ENCODE peak calls at places on chromosomes 3 and 15, in four cellular contexts. O is A549, S is HepG2, G is K562. N is an unnamed sample.

GRCh38 chr3:6602329-6602728 is 258.6 kb upstream of the GRM7 start:
- DNase-seq in O (no peak), G (no peak), S (no peak), N (no peak)

GRCh38 chr3:128307029-128307633 is 153.8 kb downstream of the EEFSEC start:
- DNase-seq in G (no peak), S (peak), O (no peak), N (no peak)

GRCh38 chr3:74271541-74271940 is 342.9 kb downstream of the CNTN3 start:
- DNase-seq in O (no peak), S (no peak), G (no peak), N (no peak)

GRCh38 chr15:90097475-90097874 is 4.8 kb downstream of the IDH2 start:
- DNase-seq in O (no peak), G (no peak), S (no peak), N (no peak)

GRCh38 chr3:23884481-23884880 is 32.3 kb downstream of the NKIRAS1 start:
- DNase-seq in S (no peak), O (no peak), G (peak), N (no peak)

GRCh38 chr15:73318463-73319351 is 50.1 kb downstream of the HCN4 start:
- DNase-seq in G (peak), O (no peak), S (no peak), N (peak)

GRCh38 chr3:127822836-127823589 is 698 bp upstream of the MGLL start:
- DNase-seq in S (no peak), O (no peak), G (peak), N (peak)

GRCh38 chr3:38497026-38497425 is 886 bp downstream of the EXOG start:
- DNase-seq in S (no peak), O (no peak), G (no peak), N (no peak)

GRCh38 chr3:107982165-107982564 is 108.7 kb downstream of the CD47 start:
- DNase-seq in O (no peak), G (no peak), S (no peak), N (no peak)

GRCh38 chr3:124373524-124373923 is 356.7 kb upstream of the UMPS start:
- DNase-seq in G (no peak), O (no peak), S (no peak), N (no peak)

GRCh38 chr15:65376767-65377104 is 1.1 kb downstream of the IGDCC3 start:
- DNase-seq in S (no peak), G (no peak), O (no peak), N (no peak)

GRCh38 chr3:1007890-1008289 is 84.9 kb upstream of the CNTN6 start:
- DNase-seq in G (no peak), O (no peak), S (no peak), N (no peak)

GRCh38 chr15:67101981-67102929 is 36.9 kb downstream of the SMAD3 start:
- DNase-seq in S (no peak), O (no peak), G (no peak), N (no peak)

GRCh38 chr15:76146808-76147207 is 87.0 kb downstream of the TMEM266 start:
- DNase-seq in S (no peak), O (no peak), G (no peak), N (no peak)

GRCh38 chr3:38102073-38102844 is 34.7 kb downstream of the ACAA1 start:
- DNase-seq in O (no peak), G (no peak), S (no peak), N (no peak)

GRCh38 chr15:29056839-29057450 is 171.2 kb downstream of the APBA2 start:
- DNase-seq in S (no peak), O (no peak), G (no peak), N (peak)

GRCh38 chr3:18438586-18438985 is 13.4 kb upstream of the SATB1 start:
- DNase-seq in G (no peak), S (no peak), O (no peak), N (no peak)

GRCh38 chr15:44193651-44194396 is 1.2 kb downstream of the FRMD5 start:
- DNase-seq in G (no peak), O (peak), S (no peak), N (peak)

GRCh38 chr3:7309707-7310106 is 448.8 kb downstream of the GRM7 start:
- DNase-seq in G (no peak), S (no peak), O (no peak), N (no peak)

GRCh38 chr15:75775296-75776074 is 62.8 kb upstream of the CSPG4 start:
- DNase-seq in O (no peak), S (peak), G (peak), N (peak)

GRCh38 chr3:89571298-89571697 is 463.9 kb downstream of the EPHA3 start:
- DNase-seq in G (no peak), S (no peak), O (no peak), N (no peak)

GRCh38 chr3:129348734-129349133 is 70.1 kb downstream of the HMCES start:
- DNase-seq in S (no peak), O (no peak), G (no peak), N (no peak)

GRCh38 chr3:42780892-42781700 is 8.0 kb upstream of the CCDC13 start:
- DNase-seq in O (peak), S (peak), G (peak), N (no peak)

GRCh38 chr3:43094381-43094780 is 11.5 kb downstream of the POMGNT2 start:
- DNase-seq in G (no peak), O (no peak), S (no peak), N (no peak)

GRCh38 chr15:87874896-87875661 is 381.5 kb downstream of the NTRK3 start:
- DNase-seq in S (no peak), O (no peak), G (no peak), N (peak)

GRCh38 chr3:142947799-142948575 is 15.5 kb downstream of the PAQR9 start:
- DNase-seq in O (no peak), G (no peak), S (no peak), N (no peak)

GRCh38 chr3:129013491-129013891 is 12.4 kb downstream of the EFCC1 start:
- DNase-seq in S (no peak), O (peak), G (peak), N (no peak)

GRCh38 chr3:33652736-33653135 is 65.3 kb downstream of the CLASP2 start:
- DNase-seq in S (no peak), O (no peak), G (no peak), N (no peak)

GRCh38 chr3:98982336-98982735 is 80.8 kb upstream of the DCBLD2 start:
- DNase-seq in S (no peak), G (no peak), O (no peak), N (no peak)

GRCh38 chr3:57952208-57952631 is 56.0 kb upstream of the FLNB start:
- DNase-seq in G (peak), S (peak), O (no peak), N (peak)

GRCh38 chr3:33035596-33035995 is 61.4 kb downstream of the GLB1 start:
- DNase-seq in O (no peak), S (no peak), G (no peak), N (no peak)

GRCh38 chr15:71112429-71112828 is 2.8 kb upstream of the THSD4 start:
- DNase-seq in S (no peak), G (no peak), O (no peak), N (no peak)

GRCh38 chr15:89457086-89457485 is 39.3 kb downstream of the RHCG start:
- DNase-seq in O (peak), S (peak), G (peak), N (no peak)

GRCh38 chr3:195240939-195241338 is 30.0 kb downstream of the XXYLT1 start:
- DNase-seq in O (no peak), G (no peak), S (no peak), N (no peak)

GRCh38 chr3:88810455-88810854 is 297.0 kb upstream of the EPHA3 start:
- DNase-seq in O (no peak), S (no peak), G (no peak), N (no peak)

GRCh38 chr15:29074045-29074444 is 188.3 kb downstream of the APBA2 start:
- DNase-seq in G (no peak), S (no peak), O (no peak), N (no peak)

GRCh38 chr3:62558549-62559112 is 185.3 kb upstream of the FEZF2 start:
- DNase-seq in G (peak), S (peak), O (peak), N (peak)

GRCh38 chr15:34297059-34297458 is 40.5 kb downstream of the SLC12A6 start:
- DNase-seq in O (no peak), G (no peak), S (no peak), N (no peak)

DNA sequence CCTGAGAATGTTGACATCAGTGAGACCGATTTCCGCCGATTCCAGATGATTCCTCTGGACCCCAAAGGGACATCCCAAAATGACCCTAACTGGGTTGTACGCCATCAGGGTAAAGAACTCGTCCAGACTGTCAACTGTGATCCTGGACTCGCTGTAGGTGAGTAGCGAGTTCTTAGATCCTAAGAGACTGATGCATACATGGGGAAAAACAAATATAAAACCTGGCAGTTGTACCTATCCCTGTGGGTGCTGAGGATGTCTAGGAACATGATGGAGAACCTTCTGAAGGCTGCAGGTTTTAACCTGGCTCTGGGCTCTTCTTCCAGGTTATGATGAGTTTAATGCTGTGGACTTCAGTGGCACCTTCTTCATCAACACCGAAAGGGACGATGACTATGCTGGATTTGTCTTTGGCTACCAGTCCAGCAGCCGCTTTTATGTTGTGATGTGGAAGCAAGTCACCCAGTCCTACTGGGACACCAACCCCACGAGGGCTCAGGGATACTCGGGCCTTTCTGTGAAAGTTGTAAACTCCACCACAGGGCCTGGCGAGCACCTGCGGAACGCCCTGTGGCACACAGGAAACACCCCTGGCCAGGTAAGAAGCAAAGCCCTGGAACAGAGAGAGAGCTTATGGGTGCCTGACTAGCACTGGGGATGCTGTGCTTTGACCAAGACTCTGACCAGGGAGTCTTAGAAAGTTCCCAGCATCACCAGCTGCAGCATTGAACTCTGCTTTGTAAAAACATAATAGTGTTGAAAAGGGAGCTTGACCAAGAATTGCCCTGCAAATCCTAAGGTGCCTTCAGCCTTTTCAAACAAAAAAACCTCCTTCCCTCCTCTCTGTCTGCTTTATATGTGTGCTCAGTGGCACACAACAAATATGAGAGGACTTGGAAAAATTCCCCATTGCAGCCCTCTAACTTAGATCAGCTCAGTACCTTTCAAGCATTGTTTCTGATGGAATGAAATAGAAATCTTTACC is 12.5 kb downstream of the THBS1 start:
- DNase-seq in O (no peak), S (no peak), G (no peak), N (no peak)
- TF ChIP-seq NR3C1 in O (no peak), S (no peak), G (no peak), N (no peak)

GRCh38 chr3:186653984-186654383 is 11.8 kb upstream of the HRG start:
- DNase-seq in G (no peak), S (peak), O (peak), N (peak)
- TF ChIP-seq NR3C1 in G (no peak), S (no peak), O (no peak), N (no peak)

DNA sequence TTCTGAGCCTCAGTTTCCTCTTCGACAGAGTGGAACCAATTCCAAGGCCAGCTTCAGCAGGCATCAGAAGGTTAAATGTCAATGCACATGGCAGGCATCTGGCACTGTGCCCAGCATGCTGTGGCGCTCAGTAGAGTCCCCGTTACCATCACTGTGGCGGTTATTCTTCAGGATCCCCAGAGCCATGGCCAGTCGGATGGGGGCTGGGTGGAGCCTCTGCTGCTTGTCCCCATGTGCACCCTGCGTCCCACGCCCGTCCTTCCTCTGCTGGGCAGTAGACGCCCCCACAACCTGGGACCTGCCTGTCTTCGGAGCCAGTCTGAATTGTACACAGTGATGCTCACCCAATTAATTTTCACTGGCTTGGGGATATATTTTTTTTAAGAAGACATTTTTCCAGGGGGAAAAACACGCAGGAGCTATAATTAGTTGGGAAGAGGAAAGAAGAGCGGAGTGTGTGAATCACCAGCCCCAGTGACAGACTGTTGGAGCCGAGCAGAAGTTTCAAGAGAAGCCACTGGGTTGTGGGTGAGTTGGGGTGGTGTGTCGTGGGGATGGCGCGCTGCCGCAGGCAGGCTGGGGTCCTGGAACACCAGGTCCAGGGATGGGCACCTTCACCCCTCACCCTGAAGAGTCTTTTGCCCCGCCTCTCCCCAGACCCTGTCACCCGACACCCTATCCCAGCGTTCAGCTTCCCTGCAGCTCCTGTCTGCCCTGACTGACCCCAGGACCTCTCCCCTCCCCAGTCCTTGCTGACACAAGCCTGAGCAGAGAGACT is 26.8 kb upstream of the RPL29 start:
- DNase-seq in S (no peak), G (no peak), O (no peak), N (no peak)
- TF ChIP-seq NR3C1 in S (no peak), G (no peak), O (no peak), N (no peak)

GRCh38 chr15:99167640-99168039 is 62.8 kb downstream of the SYNM start:
- DNase-seq in G (no peak), S (no peak), O (no peak), N (no peak)
- TF ChIP-seq NR3C1 in G (no peak), S (no peak), O (no peak), N (no peak)

N was measured in WTC11.